ENCODE peak calls at places on chromosomes 16 and 17, in four cellular contexts. J is IMR-90, V is H1, O is H9. M is an unnamed sample.

GRCh38 chr16:50153648-50154368 is 702 bp downstream of the TENT4B start:
- DNase-seq in V (peak), J (no peak), O (no peak), M (peak)

GRCh38 chr17:78709119-78709681 is 72.9 kb downstream of the CYTH1 start:
- DNase-seq in V (no peak), O (no peak), J (no peak), M (no peak)

GRCh38 chr16:85507342-85507741 is 105.8 kb upstream of the GSE1 start:
- DNase-seq in O (no peak), V (no peak), J (no peak), M (no peak)

GRCh38 chr17:33778505-33779398 is 476.3 kb upstream of the CCL2 start:
- DNase-seq in O (peak), J (peak), V (peak), M (peak)

GRCh38 chr17:41308918-41309359 is at the start of gene KRTAP16-1:
- DNase-seq in V (no peak), J (no peak), O (no peak), M (no peak)

GRCh38 chr17:7080445-7081041 is 492 bp upstream of the CLEC10A start:
- DNase-seq in V (no peak), J (no peak), O (no peak), M (no peak)

GRCh38 chr16:47258874-47259461 is 115.2 kb upstream of the NETO2 start:
- DNase-seq in J (peak), V (no peak), O (peak), M (peak)

GRCh38 chr16:6019490-6019991 is 921.9 kb upstream of the EEF2KMT start:
- DNase-seq in J (no peak), O (peak), V (peak), M (peak)

GRCh38 chr16:3706253-3707145 is 10.8 kb downstream of the TRAP1 start:
- DNase-seq in J (no peak), V (no peak), O (no peak), M (peak)

GRCh38 chr17:8801135-8801840 is 2.1 kb upstream of the MFSD6L start:
- DNase-seq in J (no peak), V (peak), O (peak), M (no peak)

GRCh38 chr17:9575381-9576072 is at the start of gene STX8:
- DNase-seq in J (peak), V (peak), O (peak), M (peak)

GRCh38 chr16:71360378-71360777 is 1.9 kb downstream of the CALB2 start:
- DNase-seq in O (no peak), J (peak), V (no peak), M (peak)

GRCh38 chr17:20216853-20217252 is 207.7 kb downstream of the SPECC1 start:
- DNase-seq in V (peak), O (no peak), J (no peak), M (no peak)

GRCh38 chr16:81456523-81457325 is 12.1 kb downstream of the CMIP start:
- DNase-seq in V (no peak), J (no peak), O (no peak), M (no peak)

GRCh38 chr17:77465358-77466041 is 324.7 kb downstream of the SEC14L1 start:
- DNase-seq in J (peak), V (peak), O (peak), M (peak)

GRCh38 chr16:48892884-48893283 is 282.9 kb upstream of the N4BP1 start:
- DNase-seq in V (no peak), J (no peak), O (no peak), M (no peak)

GRCh38 chr17:1947743-1948516 is 77.2 kb downstream of the RTN4RL1 start:
- DNase-seq in O (no peak), V (no peak), J (no peak), M (no peak)

GRCh38 chr16:84526794-84527485 is 22.5 kb upstream of the MEAK7 start:
- DNase-seq in V (no peak), J (peak), O (no peak), M (no peak)

GRCh38 chr17:81094744-81095607 is 60.0 kb downstream of the BAIAP2 start:
- DNase-seq in V (peak), J (peak), O (peak), M (peak)

GRCh38 chr17:57264776-57265175 is 8.5 kb downstream of the MSI2 start:
- DNase-seq in J (no peak), O (no peak), V (no peak), M (no peak)

GRCh38 chr16:89422527-89422904 is 67.8 kb downstream of the ANKRD11 start:
- DNase-seq in O (no peak), J (peak), V (no peak), M (no peak)

GRCh38 chr17:77609553-77610517 is 348.7 kb upstream of the TNRC6C start:
- DNase-seq in J (no peak), O (peak), V (peak), M (no peak)

GRCh38 chr16:1152123-1152638 is 725 bp upstream of the CACNA1H start:
- DNase-seq in V (peak), J (no peak), O (peak), M (peak)

GRCh38 chr17:60161598-60162330 is 12.0 kb downstream of the CA4 start:
- DNase-seq in O (peak), J (no peak), V (peak), M (peak)

GRCh38 chr16:4408323-4408690 is 8.1 kb downstream of the CORO7 start:
- DNase-seq in V (no peak), O (no peak), J (no peak), M (no peak)

GRCh38 chr16:47244206-47244605 is 100.5 kb upstream of the NETO2 start:
- DNase-seq in J (no peak), V (no peak), O (no peak), M (no peak)

GRCh38 chr17:56034120-56034757 is 119.0 kb upstream of the ANKFN1 start:
- DNase-seq in V (no peak), O (no peak), J (no peak), M (no peak)

GRCh38 chr16:67158637-67159600 is 790 bp downstream of the TRADD start:
- DNase-seq in V (peak), O (peak), J (no peak), M (peak)

GRCh38 chr17:65599650-65600049 is 38.2 kb upstream of the AXIN2 start:
- DNase-seq in O (no peak), V (no peak), J (no peak), M (no peak)

GRCh38 chr16:29745853-29746345 is at the start of gene C16orf54:
- DNase-seq in J (no peak), O (no peak), V (peak), M (no peak)

GRCh38 chr17:43728081-43728480 is 30.5 kb downstream of the SOST start:
- DNase-seq in V (no peak), O (no peak), J (no peak), M (no peak)

GRCh38 chr17:58786586-58787295 is 31.1 kb downstream of the PPM1E start:
- DNase-seq in V (no peak), O (no peak), J (peak), M (no peak)

GRCh38 chr16:75250089-75250808 is 1.2 kb downstream of the BCAR1 start:
- DNase-seq in V (no peak), J (no peak), O (no peak), M (no peak)

GRCh38 chr16:643050-643368 is 1.4 kb downstream of the MCRIP2 start:
- DNase-seq in O (no peak), V (no peak), J (no peak), M (no peak)

GRCh38 chr16:88083582-88083981 is 132.3 kb downstream of the BANP start:
- DNase-seq in V (no peak), J (peak), O (no peak), M (no peak)

GRCh38 chr16:88088161-88088581 is 136.9 kb downstream of the BANP start:
- DNase-seq in V (no peak), O (no peak), J (peak), M (no peak)

GRCh38 chr16:88086571-88087516 is 135.6 kb downstream of the BANP start:
- DNase-seq in V (no peak), J (no peak), O (no peak), M (no peak)

GRCh38 chr16:88087517-88087877 is 136.3 kb downstream of the BANP start:
- DNase-seq in V (no peak), O (no peak), J (no peak), M (no peak)

DNA sequence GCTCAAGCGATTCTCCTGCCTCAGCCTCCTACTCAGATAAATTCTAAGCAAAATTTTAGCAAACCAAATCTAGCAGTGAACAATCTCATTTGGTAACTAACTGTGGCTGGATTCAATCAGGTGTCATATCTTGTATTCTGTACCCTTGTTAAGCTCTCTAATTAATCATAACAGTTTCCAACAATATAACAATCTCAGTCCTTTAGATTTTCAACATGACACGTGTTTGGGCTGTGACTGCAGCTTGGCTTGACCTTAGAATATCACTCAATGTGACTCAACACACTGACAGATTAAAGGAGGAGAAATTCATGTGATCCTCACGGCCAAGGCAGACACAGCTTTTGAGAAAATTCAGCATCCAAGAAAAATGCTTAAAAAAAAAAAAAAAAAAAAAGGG is 133.6 kb downstream of the BANP start:
- DNase-seq in V (no peak), J (peak), O (no peak), M (no peak)
- H4K5ac ChIP-seq in V (no peak), J (no peak), O (no peak), M (no peak)

GRCh38 chr16:15748654-15749053 is 98.6 kb downstream of the NDE1 start:
- DNase-seq in V (no peak), J (no peak), O (no peak), M (no peak)

GRCh38 chr16:15749371-15749770 is 99.3 kb downstream of the NDE1 start:
- DNase-seq in O (no peak), V (no peak), J (peak), M (peak)

GRCh38 chr16:15749985-15750384 is 99.9 kb downstream of the NDE1 start:
- DNase-seq in O (no peak), J (no peak), V (no peak), M (no peak)

GRCh38 chr16:15746332-15746731 is 96.3 kb downstream of the NDE1 start:
- DNase-seq in J (no peak), V (no peak), O (no peak), M (no peak)

DNA sequence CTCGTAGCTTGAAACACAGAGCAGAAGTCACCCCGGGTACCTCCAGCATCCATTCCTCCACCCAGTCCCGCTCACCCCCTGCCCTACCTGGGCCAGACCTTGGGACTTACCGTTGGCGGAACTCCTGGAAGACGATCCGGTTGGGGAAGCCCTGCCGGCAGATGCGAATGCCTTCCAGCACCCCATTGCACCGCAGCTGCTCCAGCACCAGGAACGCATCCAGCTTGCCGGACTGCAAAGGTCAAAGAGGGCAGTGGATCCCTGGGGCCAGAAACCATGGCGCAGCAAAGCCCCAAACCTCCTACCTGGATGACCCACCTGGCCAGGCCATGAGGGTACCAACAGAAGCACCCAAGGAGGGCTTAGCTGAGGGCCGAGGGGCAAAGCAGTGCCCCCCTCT is 97.9 kb downstream of the NDE1 start:
- DNase-seq in O (no peak), J (no peak), V (no peak), M (no peak)
- H2AK5ac ChIP-seq in O (no peak), J (no peak), V (no peak), M (no peak)

GRCh38 chr16:86626966-86627365 is 48.6 kb downstream of the FOXL1 start:
- DNase-seq in V (no peak), J (no peak), O (no peak), M (no peak)
- H4K5ac ChIP-seq in V (no peak), J (no peak), O (no peak), M (no peak)

GRCh38 chr16:66120656-66121055 is 245.8 kb upstream of the CDH5 start:
- DNase-seq in O (no peak), V (no peak), J (peak), M (no peak)
- H2AK5ac ChIP-seq in O (no peak), V (no peak), J (peak), M (no peak)

M was measured in mesendoderm.